ENCODE peak calls at places on chromosomes 13 and 19, in six cellular contexts. K, U, Z, V, Y and B are unnamed samples. For H3K4me1, the result is how much of the 10 kb centered on the place peaks cover.

GRCh38 chr13:43908156-43909126 is 28.7 kb downstream of the LACC1 start:
- DNase-seq in V (no peak), U (peak), Z (no peak), K (no peak), Y (no peak), B (peak)

GRCh38 chr13:90545070-90545840 is 802.2 kb upstream of the MIR17HG start:
- DNase-seq in U (no peak), K (no peak), Z (no peak), Y (no peak), V (no peak), B (peak)

GRCh38 chr13:30679483-30680330 is 55.6 kb upstream of the ALOX5AP start:
- DNase-seq in Y (no peak), K (no peak), V (no peak), Z (no peak), U (peak), B (no peak)

GRCh38 chr19:57103573-57104277 is 16.1 kb upstream of the USP29 start:
- DNase-seq in V (no peak), U (peak), K (peak), Z (peak), Y (peak), B (peak)

GRCh38 chr19:41445575-41445974 is 2.6 kb downstream of the ERICH4 start:
- DNase-seq in U (no peak), Z (no peak), V (no peak), K (no peak), Y (no peak), B (no peak)

GRCh38 chr13:113901231-113901630 is 37.4 kb upstream of the GAS6 start:
- DNase-seq in Z (no peak), U (no peak), Y (peak), V (no peak), K (peak), B (no peak)

GRCh38 chr13:37361608-37362007 is 237.0 kb downstream of the POSTN start:
- DNase-seq in Y (no peak), Z (no peak), U (no peak), V (no peak), K (no peak), B (peak)

GRCh38 chr13:24233351-24233901 is 72.9 kb downstream of the SPATA13 start:
- DNase-seq in Y (no peak), V (no peak), K (peak), U (no peak), Z (no peak), B (no peak)

GRCh38 chr13:30299746-30300145 is 7.6 kb downstream of the KATNAL1 start:
- DNase-seq in Y (no peak), V (no peak), K (no peak), U (no peak), Z (no peak), B (no peak)

GRCh38 chr13:77745784-77746183 is 48.3 kb downstream of the SLAIN1 start:
- DNase-seq in Y (no peak), K (no peak), U (no peak), Z (no peak), V (no peak), B (no peak)

GRCh38 chr19:7657047-7657779 is 11.6 kb upstream of the RETN start:
- DNase-seq in Z (no peak), U (no peak), V (no peak), K (no peak), Y (no peak), B (no peak)

GRCh38 chr19:7665076-7665475 is 3.8 kb upstream of the RETN start:
- DNase-seq in U (no peak), K (no peak), Y (no peak), Z (no peak), V (no peak), B (no peak)

GRCh38 chr19:7663711-7664110 is 5.1 kb upstream of the RETN start:
- DNase-seq in K (no peak), V (no peak), Z (no peak), Y (no peak), U (no peak), B (no peak)

GRCh38 chr19:7658219-7658686 is 10.6 kb upstream of the RETN start:
- DNase-seq in Z (no peak), K (no peak), V (no peak), U (no peak), Y (no peak), B (no peak)

DNA sequence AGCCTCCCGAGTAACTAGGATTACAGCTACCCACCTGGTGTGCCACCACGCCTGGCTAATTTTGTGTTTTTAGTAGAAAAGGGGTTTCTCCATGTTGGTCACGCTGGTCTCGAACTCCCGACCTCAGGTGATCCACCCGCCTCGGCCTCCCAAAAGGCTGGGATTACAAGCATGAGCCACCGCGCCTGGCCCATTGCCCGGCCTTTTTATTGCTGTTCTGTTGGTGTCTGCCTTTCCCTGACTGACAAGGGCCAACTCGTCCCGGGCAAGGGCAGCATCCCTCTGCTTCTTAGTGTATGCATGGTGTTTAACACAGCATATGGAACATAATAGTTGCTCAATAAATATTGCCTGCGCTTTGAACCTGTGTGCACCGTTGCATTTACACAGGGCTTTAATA is 6.2 kb upstream of the RETN start:
- DNase-seq in Y (no peak), V (no peak), Z (no peak), U (no peak), K (no peak), B (no peak)
- TF ChIP-seq CTCF in Y (no peak), V (no peak), Z (no peak), U (no peak), K (no peak), B (no peak)

GRCh38 chr19:13849277-13849676 is 27.7 kb upstream of the NANOS3 start:
- DNase-seq in Y (no peak), V (peak), U (no peak), K (no peak), Z (no peak), B (no peak)
- H3K4me1 ChIP-seq in Y (half or more), V (under half), U (half or more), K (under half), Z (under half), B (half or more)

GRCh38 chr19:14686411-14686810 is 3.4 kb upstream of the ZNF333 start:
- DNase-seq in Y (no peak), Z (no peak), U (no peak), V (no peak), K (no peak), B (peak)
- TF ChIP-seq CTCF in Y (no peak), Z (peak), U (peak), V (no peak), K (no peak), B (peak)

GRCh38 chr19:40282920-40283319 is 2.2 kb downstream of the AKT2 start:
- DNase-seq in Y (no peak), K (no peak), U (no peak), V (no peak), Z (no peak), B (no peak)

GRCh38 chr19:40283414-40284250 is 1.5 kb downstream of the AKT2 start:
- DNase-seq in V (no peak), Z (no peak), K (no peak), Y (peak), U (no peak), B (no peak)

GRCh38 chr19:40281381-40282208 is 3.5 kb downstream of the AKT2 start:
- DNase-seq in U (no peak), Z (no peak), Y (no peak), K (no peak), V (no peak), B (no peak)

GRCh38 chr19:40280608-40281221 is 4.4 kb downstream of the AKT2 start:
- DNase-seq in U (no peak), Z (no peak), Y (peak), K (no peak), V (peak), B (peak)

GRCh38 chr19:40282209-40282580 is 3.0 kb downstream of the AKT2 start:
- DNase-seq in U (no peak), Z (no peak), Y (no peak), K (no peak), V (no peak), B (no peak)
- H3K4me1 ChIP-seq in U (under half), Z (half or more), Y (half or more), K (half or more), V (under half), B (under half)

DNA sequence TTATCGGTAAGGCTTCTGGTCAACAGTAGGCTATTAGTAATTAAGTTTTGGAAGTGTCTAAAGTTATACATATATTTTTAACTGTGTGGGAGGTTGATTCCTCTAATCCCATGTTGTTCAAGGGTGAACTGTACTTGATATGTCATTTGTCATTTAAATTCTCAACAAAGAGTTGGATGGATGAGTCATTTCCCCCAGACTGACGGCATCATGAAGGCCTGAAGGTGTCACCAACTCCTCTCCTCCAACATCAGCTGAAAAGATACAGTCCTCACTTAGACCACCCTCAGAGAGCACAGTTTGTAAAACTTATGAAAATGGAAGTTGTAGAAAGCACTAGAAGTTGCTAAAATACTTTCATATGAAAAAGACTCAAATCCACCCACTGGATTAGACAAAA is 48.8 kb downstream of the DCLK1 start:
- DNase-seq in K (no peak), U (no peak), Z (no peak), V (no peak), Y (no peak), B (no peak)
- TF ChIP-seq CTCF in K (no peak), U (no peak), Z (no peak), V (no peak), Y (no peak), B (no peak)